ENCODE peak calls at places on chromosomes 2 and 18, in four cellular contexts. J is epithelial cell of esophagus, R is spleen, Z is GM06990. T is an unnamed sample.

GRCh38 chr2:183112575-183112974 is 11.7 kb upstream of the NUP35 start:
- DNase-seq in J (no peak), R (no peak), Z (no peak), T (no peak)

GRCh38 chr18:26548144-26549102 is at the start of gene KCTD1:
- DNase-seq in Z (peak), R (peak), J (peak), T (peak)

GRCh38 chr2:145141981-145142380 is 622.1 kb upstream of the ZEB2 start:
- DNase-seq in Z (no peak), J (no peak), R (no peak), T (no peak)

GRCh38 chr2:152477347-152478092 is 142.5 kb downstream of the FMNL2 start:
- DNase-seq in J (peak), Z (no peak), R (no peak), T (no peak)

GRCh38 chr2:84851876-84852275 is 29.0 kb downstream of the TRABD2A start:
- DNase-seq in J (no peak), R (no peak), Z (no peak), T (no peak)

GRCh38 chr2:105248316-105249070 is 7.0 kb downstream of the GPR45 start:
- DNase-seq in R (no peak), J (no peak), Z (no peak), T (no peak)

GRCh38 chr2:202378001-202378400 is 1.9 kb downstream of the BMPR2 start:
- DNase-seq in R (no peak), J (peak), Z (no peak), T (no peak)

GRCh38 chr2:207054521-207054920 is 111.2 kb downstream of the KLF7 start:
- DNase-seq in R (no peak), J (peak), Z (no peak), T (no peak)

GRCh38 chr2:215970425-215970824 is 42.9 kb downstream of the MREG start:
- DNase-seq in R (no peak), J (peak), Z (no peak), T (no peak)

GRCh38 chr2:177557794-177558193 is 165.2 kb downstream of the AGPS start:
- DNase-seq in Z (no peak), R (no peak), J (no peak), T (no peak)

GRCh38 chr2:177243476-177243875 is 21.1 kb downstream of the NFE2L2 start:
- DNase-seq in R (no peak), J (no peak), Z (no peak), T (no peak)

GRCh38 chr2:66270247-66270646 is 164.7 kb upstream of the MEIS1 start:
- DNase-seq in J (peak), Z (no peak), R (no peak), T (no peak)

GRCh38 chr2:66281980-66282379 is 152.9 kb upstream of the MEIS1 start:
- DNase-seq in R (no peak), J (no peak), Z (no peak), T (no peak)

GRCh38 chr2:66271777-66272176 is 163.1 kb upstream of the MEIS1 start:
- DNase-seq in Z (no peak), R (no peak), J (no peak), T (no peak)

GRCh38 chr2:66279024-66279423 is 155.9 kb upstream of the MEIS1 start:
- DNase-seq in R (no peak), J (no peak), Z (no peak), T (no peak)

DNA sequence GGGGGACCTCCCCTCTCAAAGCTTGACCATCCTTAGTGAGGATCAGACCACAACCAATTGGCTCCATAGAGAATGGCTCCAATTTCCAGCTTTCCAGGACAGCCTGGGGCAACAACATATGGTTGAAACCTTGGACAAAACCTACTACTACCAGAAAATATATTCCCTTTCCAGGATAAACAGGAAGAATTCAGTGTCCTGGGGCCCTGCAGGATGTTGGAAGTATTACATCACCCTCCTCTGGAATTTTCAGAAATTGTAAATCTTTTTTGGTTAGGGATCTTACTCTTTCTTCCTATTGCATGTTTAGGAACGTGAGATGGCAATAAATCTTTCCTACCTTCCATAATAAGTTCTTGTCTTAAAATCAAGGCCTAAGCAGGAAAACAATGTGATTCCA is 158.9 kb upstream of the MEIS1 start:
- DNase-seq in Z (no peak), R (no peak), J (no peak), T (no peak)
- TF ChIP-seq CTCF in Z (no peak), R (no peak), J (no peak), T (no peak)

GRCh38 chr18:57223160-57223870 is 76.4 kb downstream of the BOD1L2 start:
- DNase-seq in J (peak), Z (no peak), R (no peak), T (no peak)
- TF ChIP-seq CTCF in J (no peak), Z (no peak), R (no peak), T (no peak)

DNA sequence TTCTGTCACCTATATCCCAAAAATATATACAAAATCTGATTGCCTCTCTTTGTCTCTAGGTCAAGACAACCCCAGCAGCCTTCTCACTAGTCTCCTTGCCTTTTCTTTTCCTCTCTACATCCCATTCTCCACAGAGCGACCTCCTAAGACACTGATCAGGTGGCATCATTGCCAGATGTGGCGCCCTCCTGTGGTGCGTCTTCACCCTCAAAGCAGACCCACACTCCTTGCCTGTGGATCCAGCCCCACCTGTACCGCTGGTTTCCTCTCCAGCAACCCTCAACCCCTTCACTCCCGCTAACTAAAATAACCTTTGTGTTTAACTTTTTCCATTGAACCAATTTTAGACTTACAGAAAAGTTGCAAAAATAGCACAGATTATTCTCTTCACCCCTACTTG is 273.3 kb downstream of the GLI2 start:
- DNase-seq in Z (no peak), R (no peak), J (peak), T (no peak)
- TF ChIP-seq CTCF in Z (peak), R (no peak), J (peak), T (no peak)

GRCh38 chr2:45483997-45484396 is 127.1 kb downstream of the SRBD1 start:
- DNase-seq in J (no peak), R (no peak), Z (no peak), T (no peak)
- TF ChIP-seq CTCF in J (peak), R (no peak), Z (peak), T (no peak)

GRCh38 chr2:184527058-184527457 is 71.3 kb upstream of the ZNF804A start:
- DNase-seq in J (no peak), Z (no peak), R (no peak), T (no peak)
- TF ChIP-seq CTCF in J (no peak), Z (peak), R (no peak), T (no peak)

GRCh38 chr2:64599469-64599868 is 54.2 kb downstream of the SERTAD2 start:
- DNase-seq in J (no peak), Z (no peak), R (no peak), T (no peak)

GRCh38 chr2:64598226-64598625 is 55.5 kb downstream of the SERTAD2 start:
- DNase-seq in Z (no peak), R (no peak), J (no peak), T (no peak)

GRCh38 chr2:64592994-64593655 is 60.6 kb downstream of the SERTAD2 start:
- DNase-seq in Z (no peak), J (no peak), R (no peak), T (no peak)

GRCh38 chr2:64594563-64594989 is 59.1 kb downstream of the SERTAD2 start:
- DNase-seq in J (peak), Z (no peak), R (no peak), T (no peak)

GRCh38 chr2:64595397-64596160 is 58.1 kb downstream of the SERTAD2 start:
- DNase-seq in R (no peak), J (peak), Z (no peak), T (no peak)
- TF ChIP-seq CTCF in R (no peak), J (peak), Z (no peak), T (no peak)

T was measured in GM20000.